ENCODE peak calls at places on chromosome 19, in nine cellular contexts. L is neural progenitor cell, B is transverse colon, I is heart right ventricle, R is pancreas, Q is AG04450, U is IMR-90, W is sigmoid colon, X is neuronal stem cell. N is an unnamed sample. For H3K9me3 and H3K27me3, the result is how much of the 10 kb centered on the place peaks cover.

GRCh38 chr19:1856698-1857603 is 6.4 kb downstream of the KLF16 start:
- DNase-seq in L (peak), B (peak), I (peak), R (peak), Q (no peak), U (peak), W (peak), X (no peak), N (peak)

GRCh38 chr19:2969104-2969504 is 8.3 kb upstream of the TLE6 start:
- DNase-seq in L (no peak), B (peak), I (peak), R (peak), Q (no peak), U (no peak), W (peak), X (no peak), N (peak)

GRCh38 chr19:48122421-48122820 is 11.8 kb upstream of the PLA2G4C start:
- DNase-seq in L (no peak), B (no peak), I (no peak), R (no peak), Q (no peak), U (no peak), W (no peak), X (no peak), N (no peak)

GRCh38 chr19:16076958-16077611 is 790 bp downstream of the TPM4 start:
- DNase-seq in L (peak), B (peak), I (peak), R (peak), Q (no peak), U (no peak), W (peak), X (no peak), N (peak)

GRCh38 chr19:3788991-3789778 is 3.0 kb upstream of the MATK start:
- DNase-seq in L (no peak), B (no peak), I (no peak), R (no peak), Q (no peak), U (no peak), W (no peak), X (no peak), N (peak)

GRCh38 chr19:5623397-5624153 is 692 bp downstream of the SAFB start:
- DNase-seq in L (peak), B (peak), I (peak), R (no peak), Q (no peak), U (no peak), W (no peak), X (no peak), N (peak)

GRCh38 chr19:4197625-4198466 is 15.4 kb downstream of the ANKRD24 start:
- DNase-seq in L (peak), B (no peak), I (no peak), R (no peak), Q (no peak), U (no peak), W (no peak), X (no peak), N (no peak)

GRCh38 chr19:7287716-7288115 is 6.5 kb downstream of the INSR start:
- DNase-seq in L (no peak), B (no peak), I (no peak), R (no peak), Q (no peak), U (no peak), W (no peak), X (no peak), N (no peak)

GRCh38 chr19:3440082-3440481 is 40.2 kb downstream of the SMIM24 start:
- DNase-seq in L (peak), B (peak), I (peak), R (peak), Q (no peak), U (no peak), W (peak), X (no peak), N (peak)

GRCh38 chr19:49689133-49690072 is at the start of gene ADM5:
- DNase-seq in L (peak), B (peak), I (peak), R (peak), Q (no peak), U (no peak), W (no peak), X (no peak), N (peak)

GRCh38 chr19:14112809-14113385 is 4.7 kb downstream of the PRKACA start:
- DNase-seq in L (no peak), B (no peak), I (peak), R (no peak), Q (no peak), U (no peak), W (peak), X (no peak), N (peak)

GRCh38 chr19:31600731-31601295 is 251.6 kb upstream of the TSHZ3 start:
- DNase-seq in L (no peak), B (no peak), I (no peak), R (no peak), Q (no peak), U (no peak), W (no peak), X (no peak), N (no peak)

GRCh38 chr19:9155591-9155990 is 15.4 kb downstream of the ZNF317 start:
- DNase-seq in L (no peak), B (no peak), I (no peak), R (no peak), Q (no peak), U (no peak), W (no peak), X (no peak), N (no peak)
- H3K9me3 ChIP-seq in L (under half), B (under half), I (under half), R (under half), Q (half or more), U (half or more), W (under half), X (half or more), N (under half)

GRCh38 chr19:13016245-13016627 is 21.0 kb downstream of the NFIX start:
- DNase-seq in L (no peak), B (no peak), I (no peak), R (no peak), Q (no peak), U (no peak), W (no peak), X (no peak), N (no peak)
- H3K27me3 ChIP-seq in L (half or more), B (under half), I (under half), R (under half), Q (under half), U (under half), W (under half), X (half or more), N (under half)

DNA sequence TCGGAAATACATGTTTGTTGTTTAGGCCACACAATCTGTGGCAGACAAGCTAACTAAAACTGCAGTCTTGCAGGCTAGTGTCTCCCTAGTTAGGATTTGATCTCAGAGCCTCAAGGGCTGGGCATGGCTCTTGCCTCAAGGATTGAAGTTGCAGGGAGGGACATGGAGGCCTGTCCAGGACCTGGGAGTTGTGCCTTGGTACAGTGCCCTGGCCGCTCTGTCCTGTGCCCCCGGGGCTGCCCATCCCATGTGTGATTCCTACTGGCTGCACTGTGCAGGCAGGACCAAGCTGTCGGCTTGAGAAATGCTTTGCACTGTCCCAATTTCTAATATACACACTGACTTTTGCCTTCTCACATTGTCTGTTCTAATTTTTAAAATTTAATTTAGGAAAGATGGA is 7.5 kb upstream of the ZNF256 start:
- DNase-seq in L (no peak), B (no peak), I (no peak), R (no peak), Q (no peak), U (no peak), W (no peak), X (no peak), N (no peak)
- H3K9me3 ChIP-seq in L (under half), B (under half), I (under half), R (under half), Q (half or more), U (under half), W (under half), X (under half), N (under half)

GRCh38 chr19:50777830-50778303 is 7.6 kb downstream of the GPR32 start:
- DNase-seq in L (peak), B (no peak), I (no peak), R (no peak), Q (no peak), U (peak), W (no peak), X (no peak), N (no peak)
- H3K27me3 ChIP-seq in L (half or more), B (half or more), I (under half), R (under half), Q (under half), U (under half), W (under half), X (under half), N (under half)

DNA sequence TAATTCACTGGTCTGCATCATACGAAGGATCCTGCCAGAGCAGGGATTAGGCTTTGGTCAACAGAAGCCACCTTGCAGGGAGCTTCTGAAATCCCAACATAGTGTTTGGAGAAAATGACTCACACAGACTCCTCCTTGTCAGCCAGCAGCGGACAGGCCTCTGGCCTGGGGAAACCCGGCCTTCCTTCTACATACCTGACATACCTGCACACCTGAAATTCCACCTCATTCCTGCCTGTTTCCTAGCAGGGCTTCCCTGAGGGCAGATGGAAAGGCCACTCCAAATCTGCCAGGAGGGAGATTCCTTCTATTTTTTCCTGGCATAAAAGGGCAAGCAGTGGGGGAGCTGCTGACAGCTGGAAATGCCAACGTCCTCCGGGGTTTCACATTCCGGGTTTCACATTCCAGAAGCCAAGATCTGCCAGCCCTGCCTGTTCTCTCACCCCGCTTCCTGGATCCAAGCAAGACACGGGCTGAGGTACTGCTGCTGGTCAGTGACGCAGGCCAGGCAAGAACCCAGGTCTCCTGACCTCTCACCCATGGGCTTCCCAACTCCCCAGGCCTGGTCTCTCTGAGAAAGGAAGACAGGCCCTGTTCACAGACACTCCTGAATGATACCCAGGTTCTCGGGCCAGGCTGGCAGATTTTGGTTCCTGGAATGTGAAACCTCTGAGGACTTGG is 18.2 kb upstream of the IGFL1 start:
- DNase-seq in L (peak), B (no peak), I (no peak), R (peak), Q (no peak), U (no peak), W (no peak), X (no peak), N (peak)
- H3K9me3 ChIP-seq in L (under half), B (under half), I (under half), R (under half), Q (under half), U (under half), W (under half), X (under half), N (under half)

GRCh38 chr19:35868823-35869326 is 501 bp downstream of the APLP1 start:
- DNase-seq in L (no peak), B (no peak), I (no peak), R (no peak), Q (no peak), U (no peak), W (no peak), X (no peak), N (no peak)
- H3K27me3 ChIP-seq in L (under half), B (half or more), I (under half), R (under half), Q (under half), U (under half), W (under half), X (under half), N (under half)

DNA sequence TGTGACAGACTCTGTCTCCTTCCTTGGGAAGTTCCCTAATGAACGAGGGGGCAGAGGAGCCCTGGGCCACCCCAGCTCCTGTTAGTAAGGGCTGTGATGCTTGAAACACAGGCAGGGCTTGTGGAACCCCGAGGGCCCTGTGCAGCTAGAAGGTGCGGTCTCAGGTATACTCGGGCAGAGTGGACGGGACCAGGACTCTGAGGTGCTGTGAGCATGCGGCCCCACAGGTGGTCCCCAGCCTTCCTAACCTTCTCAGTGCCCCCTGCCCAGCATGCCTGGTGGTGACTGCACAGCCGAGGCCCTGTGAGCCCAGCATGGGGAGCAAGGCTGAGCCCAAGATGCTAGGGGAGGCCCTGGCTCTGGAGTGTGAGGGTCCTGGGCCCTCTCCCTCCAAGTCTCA is 4.0 kb upstream of the SIGLEC8 start:
- DNase-seq in L (no peak), B (no peak), I (no peak), R (no peak), Q (no peak), U (no peak), W (peak), X (no peak), N (no peak)
- H3K9me3 ChIP-seq in L (under half), B (under half), I (under half), R (under half), Q (under half), U (under half), W (under half), X (under half), N (under half)

DNA sequence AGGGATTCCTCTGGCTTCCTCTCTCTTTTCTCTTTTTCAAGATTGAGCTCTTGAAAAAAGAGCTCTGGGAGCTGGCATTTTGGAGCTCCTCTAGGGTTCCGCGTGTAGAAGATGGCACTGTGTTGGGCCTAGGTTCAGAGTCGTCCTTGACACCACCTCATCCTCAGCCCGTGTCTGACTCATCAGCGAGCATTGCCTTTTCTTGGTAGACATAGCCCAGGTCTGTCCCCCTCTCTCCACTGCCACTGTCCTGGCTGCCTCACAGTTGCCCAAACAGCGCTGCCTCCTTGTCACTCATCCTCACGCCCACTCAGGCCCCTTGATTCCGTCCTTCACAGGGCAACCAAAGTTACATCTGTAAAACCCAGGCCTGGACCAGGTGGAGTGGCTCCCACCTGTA is 24.6 kb downstream of the PAK4 start:
- DNase-seq in L (no peak), B (no peak), I (no peak), R (no peak), Q (no peak), U (no peak), W (no peak), X (no peak), N (no peak)
- H3K27me3 ChIP-seq in L (under half), B (under half), I (under half), R (under half), Q (under half), U (under half), W (under half), X (under half), N (under half)

DNA sequence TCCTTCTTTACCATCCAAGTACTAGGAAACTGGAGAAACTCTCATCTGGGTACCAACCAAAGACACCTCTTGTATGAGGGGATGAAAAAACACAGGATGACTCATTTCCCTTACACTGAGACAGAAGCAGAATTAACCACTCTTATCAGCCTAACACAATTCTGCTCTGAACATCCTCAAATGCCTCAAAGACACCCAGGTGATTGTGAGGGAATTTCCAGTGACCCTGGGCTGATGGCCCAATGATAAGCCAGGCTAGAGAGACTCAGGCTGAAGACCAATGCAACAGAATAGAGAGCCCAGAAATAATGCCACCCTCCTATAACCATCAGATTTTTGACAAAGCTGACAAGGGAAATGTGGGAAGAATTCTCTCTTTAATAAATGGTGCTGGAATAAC is 7.0 kb downstream of the ZNF737 start:
- DNase-seq in L (no peak), B (no peak), I (no peak), R (no peak), Q (no peak), U (no peak), W (no peak), X (no peak), N (no peak)
- H3K9me3 ChIP-seq in L (under half), B (half or more), I (under half), R (under half), Q (half or more), U (under half), W (under half), X (under half), N (under half)

DNA sequence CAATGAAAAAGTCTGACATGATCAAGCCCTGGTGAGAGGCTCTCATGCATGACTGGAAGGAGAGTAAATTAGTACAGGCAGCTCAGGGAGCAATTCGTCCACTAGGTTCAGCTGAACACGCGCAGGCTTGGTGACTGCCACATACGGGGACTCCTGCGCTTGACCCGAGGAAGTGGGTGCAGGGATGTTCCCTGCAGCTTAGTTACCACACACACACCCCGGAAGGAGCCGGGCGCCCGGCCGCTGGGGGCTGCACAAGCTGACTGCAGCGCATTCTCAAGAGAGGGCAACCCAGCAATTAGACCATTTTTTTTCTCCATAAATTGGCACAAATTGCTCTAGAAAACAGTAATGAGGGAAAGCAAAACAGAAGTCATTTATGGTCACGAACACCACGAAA is 23.0 kb upstream of the MIER2 start:
- DNase-seq in L (no peak), B (no peak), I (no peak), R (no peak), Q (no peak), U (no peak), W (no peak), X (no peak), N (no peak)
- H3K27me3 ChIP-seq in L (under half), B (under half), I (under half), R (under half), Q (under half), U (under half), W (under half), X (under half), N (under half)